ENCODE peak calls at places on chromosomes 16 and 17, in six cellular contexts. J, O, G, B, V and W are unnamed samples.

GRCh38 chr16:86286991-86287640 is 223.2 kb upstream of the FOXF1 start:
- DNase-seq in O (peak; percentile 21), J (no peak), V (no peak), G (no peak), B (no peak), W (no peak)

GRCh38 chr16:19130852-19131808 is 17.4 kb downstream of the ITPRIPL2 start:
- DNase-seq in V (peak; percentile 34), G (no peak), B (no peak), J (peak; percentile 75), O (peak; percentile 29), W (no peak)

GRCh38 chr17:53141280-53141679 is 681.4 kb upstream of the KIF2B start:
- DNase-seq in B (no peak), G (no peak), O (no peak), V (no peak), J (no peak), W (no peak)

GRCh38 chr17:41959030-41959335 is 7.6 kb upstream of the CNP start:
- DNase-seq in G (no peak), V (no peak), B (no peak), J (no peak), O (no peak), W (no peak)

GRCh38 chr16:67968440-67969285 is at the start of gene SLC12A4:
- DNase-seq in G (peak; percentile 82), V (peak; percentile 66), O (peak; percentile 94), B (peak; percentile 76), J (peak; percentile 88), W (peak; percentile 81)

GRCh38 chr17:27230996-27231395 is 62.9 kb upstream of the WSB1 start:
- DNase-seq in O (no peak), B (no peak), V (no peak), G (no peak), J (no peak), W (no peak)

GRCh38 chr17:44585315-44585714 is 28.0 kb downstream of the FZD2 start:
- DNase-seq in O (no peak), V (no peak), J (no peak), B (no peak), G (no peak), W (no peak)

GRCh38 chr17:14866266-14866665 is 398.9 kb downstream of the PMP22 start:
- DNase-seq in J (peak; percentile 10), B (no peak), V (no peak), G (no peak), O (no peak), W (no peak)

GRCh38 chr17:7676533-7676932 is 10.8 kb downstream of the TP53 start:
- DNase-seq in B (no peak), V (no peak), O (no peak), J (no peak), G (no peak), W (no peak)

GRCh38 chr16:66103245-66103644 is 263.2 kb upstream of the CDH5 start:
- DNase-seq in B (no peak), J (peak; percentile 66), O (no peak), V (no peak), G (no peak), W (no peak)

GRCh38 chr17:81923302-81924260 is 4.0 kb downstream of the MAFG start:
- DNase-seq in B (no peak), V (peak; percentile 85), J (peak; percentile 94), G (peak; percentile 85), O (peak; percentile 93), W (no peak)

GRCh38 chr17:37885136-37885535 is 39.1 kb upstream of the TBC1D3K start:
- DNase-seq in G (no peak), J (no peak), O (no peak), B (no peak), V (no peak), W (no peak)

DNA sequence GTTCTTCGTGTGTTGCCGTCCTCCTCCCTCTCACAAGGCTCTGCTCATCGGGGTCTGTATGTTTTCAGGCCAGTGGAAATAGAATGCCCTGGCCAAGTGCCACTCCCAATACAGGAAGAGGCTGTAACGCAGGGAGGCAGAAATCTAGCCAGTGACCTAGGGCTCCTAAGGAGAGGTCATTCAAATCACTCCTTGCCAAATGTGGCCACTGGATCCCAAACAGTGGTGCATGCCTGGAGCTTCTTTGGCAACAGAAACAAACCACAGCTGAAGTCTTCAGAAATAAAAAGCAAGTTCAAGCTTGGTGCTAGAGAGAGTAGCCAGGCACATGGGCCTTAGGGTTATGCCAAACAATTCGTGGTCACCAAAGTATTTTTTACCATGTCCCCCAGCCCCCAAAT is 66.1 kb downstream of the SMG6 start:
- DNase-seq in V (peak; percentile 83), G (no peak), B (no peak), J (peak; percentile 60), O (no peak), W (no peak)
- H3K27ac ChIP-seq in V (peak overlapping the region; percentile 94), G (peak overlapping the region; percentile 66), B (peak overlapping the region; percentile 69), J (peak overlapping the region; percentile 92), O (no peak overlapping the region), W (no peak overlapping the region)

GRCh38 chr17:77164483-77165030 is 23.8 kb downstream of the SEC14L1 start:
- DNase-seq in J (no peak), V (no peak), B (no peak), O (no peak), G (no peak), W (no peak)
- H3K36me3 ChIP-seq in J (peaks cover 13% of the 10 kb centered on the region), V (peaks cover 10% of the 10 kb centered on the region), B (no peaks in the 10 kb centered on the region), O (no peaks in the 10 kb centered on the region), G (peaks cover 18% of the 10 kb centered on the region), W (no peaks in the 10 kb centered on the region)

GRCh38 chr17:6070895-6071511 is 824 bp downstream of the WSCD1 start:
- DNase-seq in O (peak; percentile 32), V (no peak), B (no peak), G (no peak), J (no peak), W (no peak)
- H3K4me3 ChIP-seq in O (peak overlapping the region; percentile 49), V (peak overlapping the region; percentile 46), B (peak overlapping the region; percentile 54), G (peak overlapping the region; percentile 71), J (no peak overlapping the region), W (no peak overlapping the region)

GRCh38 chr16:30723725-30724355 is 24.4 kb upstream of the PHKG2 start:
- DNase-seq in G (no peak), J (no peak), B (no peak), O (no peak), V (no peak), W (no peak)

GRCh38 chr16:30721167-30721566 is 22.2 kb downstream of the SRCAP start:
- DNase-seq in V (no peak), B (no peak), O (no peak), J (no peak), G (no peak), W (no peak)

GRCh38 chr16:30722916-30723315 is 23.9 kb downstream of the SRCAP start:
- DNase-seq in J (no peak), B (no peak), G (no peak), V (no peak), O (no peak), W (no peak)

GRCh38 chr16:30721606-30722005 is 22.6 kb downstream of the SRCAP start:
- DNase-seq in B (no peak), O (no peak), G (no peak), V (no peak), J (peak; percentile 18), W (no peak)

DNA sequence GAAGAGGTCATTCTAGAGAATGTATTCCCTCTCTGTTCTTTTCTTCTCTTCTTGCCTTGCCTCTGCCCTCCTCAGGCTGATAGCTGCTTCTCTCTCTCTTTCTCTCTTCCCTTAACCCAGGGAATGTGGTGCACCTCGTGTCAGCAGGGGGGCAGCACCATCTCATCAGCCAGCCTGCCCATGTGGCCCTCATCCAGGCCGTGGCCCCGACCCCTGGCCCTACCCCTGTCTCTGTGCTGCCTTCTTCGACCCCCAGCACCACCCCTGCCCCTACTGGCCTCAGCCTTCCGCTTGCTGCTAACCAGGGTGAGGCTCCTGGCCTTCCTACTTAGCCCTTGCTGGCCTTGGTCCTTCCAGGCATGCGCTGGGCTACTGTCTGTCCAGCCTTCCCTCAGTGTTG is 23.5 kb downstream of the SRCAP start:
- DNase-seq in B (no peak), G (no peak), O (no peak), V (no peak), J (no peak), W (no peak)
- H3K27ac ChIP-seq in B (no peak overlapping the region), G (no peak overlapping the region), O (no peak overlapping the region), V (no peak overlapping the region), J (no peak overlapping the region), W (no peak overlapping the region)

DNA sequence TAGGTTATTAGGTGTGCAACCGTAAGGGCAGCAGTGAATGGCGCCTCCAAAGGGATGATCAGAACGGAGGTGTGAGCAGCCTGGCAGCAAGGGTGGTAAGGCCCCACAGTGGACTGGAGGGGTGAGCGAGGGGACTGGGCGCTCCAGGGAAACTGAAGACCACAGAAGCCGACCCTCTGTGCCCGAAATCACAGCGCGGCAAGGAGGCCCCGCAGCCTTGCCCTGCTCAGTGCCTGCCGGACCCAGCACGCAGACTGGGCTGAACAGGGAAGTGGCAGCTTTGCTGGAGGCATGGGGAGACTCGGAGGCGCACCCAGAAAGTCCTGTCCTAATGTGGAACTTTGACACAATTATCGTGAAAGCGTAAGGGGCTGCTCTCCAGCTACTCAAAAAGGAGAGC is 38.4 kb downstream of the KLHDC4 start:
- DNase-seq in O (no peak), G (no peak), V (no peak), J (no peak), B (no peak), W (no peak)
- H3K36me3 ChIP-seq in O (no peaks in the 10 kb centered on the region), G (peaks cover 83% of the 10 kb centered on the region), V (peaks cover 20% of the 10 kb centered on the region), J (no peaks in the 10 kb centered on the region), B (no peaks in the 10 kb centered on the region), W (peaks cover 45% of the 10 kb centered on the region)

GRCh38 chr17:79937435-79937870 is 98.2 kb upstream of the CBX4 start:
- DNase-seq in B (no peak), O (no peak), V (no peak), G (no peak), J (no peak), W (no peak)
- H3K4me3 ChIP-seq in B (no peak overlapping the region), O (no peak overlapping the region), V (no peak overlapping the region), G (no peak overlapping the region), J (no peak overlapping the region), W (no peak overlapping the region)